ENCODE peak calls at places on chromosomes 16 and 17, in five cellular contexts. V is uterus, Y is upper lobe of right lung, P is neural crest cell, U is breast epithelium. I is an unnamed sample.

GRCh38 chr16:85369741-85370528 is 243.2 kb upstream of the GSE1 start:
- DNase-seq in V (peak; percentile 53), Y (peak; percentile 82), P (peak; percentile 76), U (no peak), I (peak; percentile 21)

GRCh38 chr17:40794466-40794865 is 5.3 kb downstream of the KRT28 start:
- DNase-seq in V (no peak), Y (no peak), P (no peak), U (no peak), I (no peak)

GRCh38 chr17:2054262-2054739 is 602 bp upstream of the HIC1 start:
- DNase-seq in V (peak; percentile 64), Y (no peak), P (no peak), U (no peak), I (peak; percentile 55)

GRCh38 chr16:54197758-54198157 is 88.8 kb downstream of the IRX3 start:
- DNase-seq in V (no peak), Y (no peak), P (no peak), U (no peak), I (no peak)

GRCh38 chr17:58630883-58631522 is 60.8 kb downstream of the TEX14 start:
- DNase-seq in V (no peak), Y (no peak), P (peak; percentile 26), U (no peak), I (peak; percentile 97)

GRCh38 chr16:53511084-53511402 is 8.0 kb upstream of the AKTIP start:
- DNase-seq in V (no peak), Y (no peak), P (no peak), U (no peak), I (no peak)

GRCh38 chr16:24667244-24667764 is 62.1 kb upstream of the TNRC6A start:
- DNase-seq in V (no peak), Y (no peak), P (no peak), U (no peak), I (no peak)

GRCh38 chr17:31508310-31509094 is 117.0 kb downstream of the RAB11FIP4 start:
- DNase-seq in V (no peak), Y (no peak), P (no peak), U (no peak), I (no peak)

GRCh38 chr17:49183341-49183740 is 27.0 kb downstream of the GNGT2 start:
- DNase-seq in V (no peak), Y (no peak), P (no peak), U (no peak), I (no peak)

GRCh38 chr17:8922923-8923322 is 42.6 kb downstream of the PIK3R5 start:
- DNase-seq in V (no peak), Y (no peak), P (no peak), U (no peak), I (no peak)

GRCh38 chr16:31696968-31697743 is 169.5 kb downstream of the AHSP start:
- DNase-seq in V (no peak), Y (no peak), P (no peak), U (no peak), I (peak; percentile 43)

GRCh38 chr17:60971515-60972369 is 294.1 kb downstream of the BCAS3 start:
- DNase-seq in V (peak; percentile 18), Y (no peak), P (peak; percentile 41), U (no peak), I (peak; percentile 57)

GRCh38 chr17:39908789-39909352 is 9.6 kb downstream of the GSDMB start:
- DNase-seq in V (no peak), Y (no peak), P (no peak), U (no peak), I (no peak)

GRCh38 chr17:49515196-49515770 is 20.2 kb downstream of the NGFR start:
- DNase-seq in V (peak; percentile 94), Y (peak; percentile 85), P (peak; percentile 51), U (peak; percentile 86), I (peak; percentile 87)

GRCh38 chr17:36726199-36726598 is 124.8 kb downstream of the MRM1 start:
- DNase-seq in V (no peak), Y (no peak), P (no peak), U (no peak), I (no peak)

GRCh38 chr17:15382866-15383265 is 41.5 kb upstream of the TEKT3 start:
- DNase-seq in V (no peak), Y (no peak), P (no peak), U (no peak), I (no peak)

GRCh38 chr17:59666235-59666634 is 41.0 kb downstream of the PTRH2 start:
- DNase-seq in V (no peak), Y (no peak), P (no peak), U (no peak), I (no peak)

GRCh38 chr17:80082403-80083135 is 18.8 kb upstream of the GAA start:
- DNase-seq in V (peak; percentile 64), Y (no peak), P (peak; percentile 70), U (peak; percentile 66), I (peak; percentile 62)

GRCh38 chr17:48051706-48052486 is 3.7 kb downstream of the NFE2L1 start:
- DNase-seq in V (peak; percentile 74), Y (no peak), P (no peak), U (no peak), I (peak; percentile 72)

GRCh38 chr16:13036600-13036999 is 135.2 kb downstream of the SHISA9 start:
- DNase-seq in V (no peak), Y (no peak), P (peak; percentile 72), U (no peak), I (no peak)

GRCh38 chr17:47851764-47852112 is 775 bp upstream of the SP6 start:
- DNase-seq in V (no peak), Y (no peak), P (no peak), U (no peak), I (no peak)

GRCh38 chr17:32111141-32111771 is 31.0 kb upstream of the RHOT1 start:
- DNase-seq in V (peak; percentile 63), Y (no peak), P (no peak), U (peak; percentile 58), I (peak; percentile 47)

GRCh38 chr17:81912441-81913309 is 1.5 kb upstream of the PCYT2 start:
- DNase-seq in V (no peak), Y (no peak), P (no peak), U (no peak), I (no peak)

GRCh38 chr17:76150712-76151622 is 9.9 kb upstream of the FOXJ1 start:
- DNase-seq in V (no peak), Y (no peak), P (no peak), U (peak; percentile 38), I (no peak)

GRCh38 chr17:56978441-56979090 is 635 bp downstream of the SCPEP1 start:
- DNase-seq in V (no peak), Y (no peak), P (no peak), U (no peak), I (no peak)

GRCh38 chr17:32341141-32341856 is 674 bp downstream of the C17orf75 start:
- DNase-seq in V (no peak), Y (no peak), P (no peak), U (no peak), I (peak; percentile 25)

GRCh38 chr17:35373984-35374765 is 754 bp upstream of the SLFN11 start:
- DNase-seq in V (peak; percentile 64), Y (peak; percentile 81), P (peak; percentile 16), U (no peak), I (peak; percentile 50)

GRCh38 chr17:79453481-79453880 is 157.4 kb downstream of the RBFOX3 start:
- DNase-seq in V (no peak), Y (no peak), P (no peak), U (no peak), I (no peak)

GRCh38 chr17:26818736-26819135 is 475.2 kb upstream of the WSB1 start:
- DNase-seq in V (no peak), Y (no peak), P (no peak), U (no peak), I (no peak)

DNA sequence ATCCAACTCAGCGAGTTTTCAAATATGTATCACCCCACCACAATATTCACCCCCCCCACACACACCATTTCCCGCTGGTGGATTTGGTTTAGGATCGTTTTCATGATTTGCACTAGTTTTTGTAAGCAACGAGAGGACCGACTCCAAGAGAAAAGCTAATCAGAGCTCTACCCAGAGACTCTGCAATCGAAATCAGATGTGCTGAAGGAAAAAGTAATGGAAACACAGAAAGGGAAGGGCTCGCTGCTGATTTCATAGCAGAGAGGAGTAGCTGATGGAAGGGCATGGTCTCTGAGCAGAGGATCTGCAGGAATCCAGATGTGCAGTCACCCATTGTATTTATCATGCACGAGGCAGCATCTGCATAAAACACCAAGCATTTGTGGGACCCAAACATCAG is 163.2 kb upstream of the DYNLRB2 start:
- DNase-seq in V (no peak), Y (no peak), P (no peak), U (no peak), I (no peak)
- TF ChIP-seq CTCF in V (no peak), Y (no peak), P (no peak), U (no peak), I (no peak)

DNA sequence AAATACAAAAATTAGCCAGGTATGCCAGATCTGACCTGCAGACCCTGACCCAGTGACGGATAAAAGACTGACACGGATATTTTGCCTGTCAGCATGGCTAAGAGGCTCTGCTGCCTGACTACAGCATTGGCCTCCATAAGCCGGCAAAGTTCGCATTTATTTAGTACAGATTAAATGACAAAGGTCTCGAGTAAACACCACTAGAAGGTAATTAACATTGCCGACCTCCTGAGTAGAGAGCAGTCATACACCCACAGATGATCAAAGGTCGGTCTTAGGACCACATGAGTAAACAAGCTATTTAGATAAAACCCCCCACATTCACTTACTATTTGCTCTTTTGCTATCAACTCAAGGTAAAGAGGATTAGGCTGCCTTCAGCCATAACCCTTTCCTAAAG is 55.7 kb downstream of the KNOP1 start:
- DNase-seq in V (no peak), Y (no peak), P (no peak), U (no peak), I (no peak)
- TF ChIP-seq CTCF in V (no peak), Y (no peak), P (no peak), U (no peak), I (no peak)

GRCh38 chr17:19237389-19238166 is 412 bp downstream of the EPN2 start:
- DNase-seq in V (no peak), Y (peak; percentile 68), P (no peak), U (peak; percentile 54), I (peak; percentile 29)
- TF ChIP-seq CTCF in V (no peak), Y (peak; percentile 35), P (peak; percentile 37), U (peak; percentile 34), I (peak; percentile 73)

DNA sequence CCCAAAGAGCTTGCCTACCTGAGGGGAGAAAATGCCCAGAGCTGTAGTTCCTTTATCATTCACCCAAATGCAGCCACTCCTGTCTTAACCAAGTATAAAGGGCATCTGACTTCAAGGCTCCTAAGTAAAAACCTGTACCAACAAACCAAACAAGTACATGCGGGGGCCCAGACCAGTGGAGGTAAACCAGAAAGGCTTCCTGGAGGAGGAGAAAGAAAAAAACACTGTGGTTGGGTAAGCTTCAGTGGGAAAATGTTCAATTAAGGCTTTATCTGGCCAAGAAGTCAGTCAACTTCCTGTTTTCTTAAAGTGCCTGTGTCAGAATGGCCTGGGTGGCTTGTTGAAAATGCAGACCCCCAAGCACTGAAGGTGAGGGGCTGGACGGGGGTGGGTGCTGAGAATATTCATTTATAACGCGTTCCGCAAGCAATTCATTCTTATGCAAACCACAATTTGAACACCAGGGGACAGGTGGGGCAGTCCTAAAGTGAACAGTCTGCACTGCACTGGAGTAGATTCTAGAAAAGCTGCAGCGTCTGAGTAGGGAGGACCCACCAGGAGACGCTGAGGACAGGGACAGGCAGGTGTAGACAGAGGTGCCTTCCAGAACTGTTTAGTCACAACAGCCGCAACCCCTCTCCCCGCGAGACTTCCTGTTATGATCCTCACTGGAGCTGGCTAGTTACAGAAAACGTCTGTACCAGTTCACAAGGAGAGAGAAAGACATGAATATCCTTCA is 467.1 kb downstream of the SOX9 start:
- DNase-seq in V (no peak), Y (no peak), P (no peak), U (no peak), I (no peak)
- TF ChIP-seq CTCF in V (no peak), Y (peak; percentile 14), P (peak; percentile 32), U (no peak), I (peak; percentile 14)